ENCODE peak calls at places on chromosomes 11 and 22, in six cellular contexts. F is dorsolateral prefrontal cortex, I is mammary epithelial cell, L is kidney epithelial cell, Y is IMR-90, O is foreskin fibroblast. N is an unnamed sample.

GRCh38 chr11:95152878-95153856 is 63.5 kb downstream of the ENDOD1 start:
- DNase-seq in F (no peak), I (no peak), L (no peak), Y (no peak), O (no peak), N (no peak)

GRCh38 chr11:73386026-73386425 is 9.8 kb downstream of the RELT start:
- DNase-seq in F (no peak), I (no peak), L (no peak), Y (no peak), O (no peak), N (no peak)

GRCh38 chr11:117230286-117230961 is 1.4 kb downstream of the PCSK7 start:
- DNase-seq in F (no peak), I (peak), L (no peak), Y (peak), O (no peak), N (no peak)

GRCh38 chr11:17498058-17498457 is 21.4 kb upstream of the ABCC8 start:
- DNase-seq in F (peak), I (no peak), L (no peak), Y (no peak), O (no peak), N (no peak)

GRCh38 chr22:37472418-37473006 is 13.7 kb downstream of the MFNG start:
- DNase-seq in F (no peak), I (no peak), L (no peak), Y (peak), O (peak), N (no peak)

GRCh38 chr11:130979386-130979972 is 63.2 kb upstream of the SNX19 start:
- DNase-seq in F (no peak), I (peak), L (no peak), Y (peak), O (peak), N (no peak)

GRCh38 chr22:40436460-40437431 is 66.4 kb downstream of the SGSM3 start:
- DNase-seq in F (no peak), I (peak), L (peak), Y (peak), O (peak), N (no peak)

GRCh38 chr11:12117200-12117995 is 7.0 kb downstream of the MICAL2 start:
- DNase-seq in F (no peak), I (peak), L (no peak), Y (peak), O (no peak), N (no peak)

GRCh38 chr11:131137046-131137445 is 220.8 kb upstream of the SNX19 start:
- DNase-seq in F (no peak), I (peak), L (no peak), Y (peak), O (peak), N (no peak)

GRCh38 chr22:23285734-23286133 is 105.4 kb downstream of the BCR start:
- DNase-seq in F (no peak), I (no peak), L (no peak), Y (peak), O (no peak), N (no peak)

GRCh38 chr22:23402275-23403151 is 177.6 kb downstream of the IGLL1 start:
- DNase-seq in F (peak), I (peak), L (no peak), Y (peak), O (peak), N (no peak)

GRCh38 chr11:9748361-9748970 is 84.6 kb downstream of the SWAP70 start:
- DNase-seq in F (no peak), I (peak), L (peak), Y (peak), O (peak), N (peak)

GRCh38 chr11:69554849-69555248 is 73.4 kb downstream of the LINC01488 start:
- DNase-seq in F (no peak), I (no peak), L (no peak), Y (no peak), O (peak), N (no peak)

GRCh38 chr11:83483808-83484207 is 197.6 kb upstream of the CCDC90B start:
- DNase-seq in F (no peak), I (no peak), L (no peak), Y (no peak), O (no peak), N (no peak)

GRCh38 chr11:69513663-69514062 is 32.2 kb downstream of the LINC01488 start:
- DNase-seq in F (no peak), I (no peak), L (no peak), Y (no peak), O (no peak), N (no peak)

GRCh38 chr11:10305964-10306918 is 1.4 kb downstream of the ADM start:
- DNase-seq in F (no peak), I (peak), L (no peak), Y (peak), O (peak), N (no peak)

GRCh38 chr22:37562049-37562784 is 1.9 kb downstream of the CDC42EP1 start:
- DNase-seq in F (no peak), I (no peak), L (no peak), Y (no peak), O (no peak), N (no peak)

GRCh38 chr11:13135385-13136271 is 126.5 kb downstream of the RASSF10 start:
- DNase-seq in F (no peak), I (peak), L (no peak), Y (peak), O (peak), N (peak)

GRCh38 chr11:35077709-35078695 is 61.0 kb upstream of the CD44 start:
- DNase-seq in F (no peak), I (peak), L (peak), Y (peak), O (peak), N (peak)

GRCh38 chr22:37479196-37479595 is 7.0 kb downstream of the MFNG start:
- DNase-seq in F (no peak), I (no peak), L (no peak), Y (no peak), O (no peak), N (no peak)

GRCh38 chr22:36853407-36854099 is 7.3 kb upstream of the NCF4 start:
- DNase-seq in F (peak), I (no peak), L (no peak), Y (peak), O (peak), N (peak)

GRCh38 chr11:125156346-125156745 is 8.2 kb upstream of the PKNOX2 start:
- DNase-seq in F (no peak), I (no peak), L (no peak), Y (no peak), O (no peak), N (no peak)

GRCh38 chr11:133064152-133064877 is 468.0 kb downstream of the OPCML start:
- DNase-seq in F (peak), I (peak), L (no peak), Y (peak), O (peak), N (no peak)

GRCh38 chr11:6321356-6321755 is 1.1 kb upstream of the CAVIN3 start:
- DNase-seq in F (no peak), I (no peak), L (no peak), Y (no peak), O (peak), N (no peak)

GRCh38 chr11:294795-295194 is 4.5 kb downstream of the IFITM5 start:
- DNase-seq in F (no peak), I (no peak), L (no peak), Y (no peak), O (no peak), N (no peak)
- H3K4me3 ChIP-seq in F (no peak), I (no peak), L (no peak), Y (no peak), O (no peak), N (no peak)

DNA sequence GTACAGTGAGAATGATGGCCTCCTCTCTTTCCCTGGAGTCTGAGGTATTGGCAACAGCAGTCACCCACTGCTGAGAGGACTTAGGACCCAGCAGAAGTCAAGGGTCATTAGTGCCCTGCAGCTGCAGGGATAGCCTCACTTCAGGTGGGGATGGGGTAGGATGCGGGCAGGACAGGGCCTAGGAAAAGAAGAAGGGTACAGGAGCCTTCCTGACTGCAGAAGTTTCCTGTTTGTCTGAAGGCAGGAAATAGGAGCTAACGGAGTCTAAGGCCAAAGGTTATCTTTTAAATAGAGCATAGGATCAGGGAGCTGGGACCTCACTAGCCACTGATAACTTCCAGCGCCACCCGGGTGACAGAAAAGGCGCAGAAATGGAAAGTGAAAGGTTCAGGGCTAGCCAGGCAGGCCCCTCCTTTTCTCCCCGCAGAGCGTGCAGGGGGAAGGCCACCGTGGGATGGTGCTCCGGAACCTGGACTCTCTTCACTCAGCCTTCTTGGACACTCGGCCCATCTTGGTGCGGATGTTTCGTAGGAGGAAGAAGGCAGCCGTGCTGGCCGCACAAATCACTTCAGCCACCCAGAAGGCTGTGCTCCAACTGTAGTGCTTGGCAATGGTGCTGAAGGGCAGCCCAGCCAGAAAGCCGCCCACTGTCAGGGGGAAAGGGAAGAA is 6.0 kb downstream of the TRAPPC4 start:
- DNase-seq in F (no peak), I (no peak), L (no peak), Y (no peak), O (no peak), N (no peak)
- TF ChIP-seq CTCF in F (no peak), I (no peak), L (no peak), Y (no peak), O (no peak), N (no peak)

GRCh38 chr11:128705124-128705920 is 11.4 kb downstream of the FLI1 start:
- DNase-seq in F (no peak), I (no peak), L (no peak), Y (no peak), O (no peak), N (no peak)
- H3K4me3 ChIP-seq in F (no peak), I (no peak), L (no peak), Y (no peak), O (no peak), N (no peak)

GRCh38 chr11:25628030-25628429 is 703.9 kb upstream of the ANO3 start:
- DNase-seq in F (no peak), I (no peak), L (no peak), Y (no peak), O (no peak), N (no peak)

GRCh38 chr11:25625094-25625493 is 706.8 kb upstream of the ANO3 start:
- DNase-seq in F (no peak), I (no peak), L (no peak), Y (no peak), O (no peak), N (no peak)
- TF ChIP-seq CTCF in F (no peak), I (no peak), L (no peak), Y (no peak), O (no peak), N (no peak)

GRCh38 chr11:64608260-64608538 is 17.2 kb downstream of the SLC22A12 start:
- DNase-seq in F (no peak), I (no peak), L (no peak), Y (no peak), O (no peak), N (no peak)
- H3K4me3 ChIP-seq in F (no peak), I (no peak), L (no peak), Y (no peak), O (peak), N (no peak)

GRCh38 chr11:15625691-15626090 is 511.0 kb downstream of the INSC start:
- DNase-seq in F (no peak), I (no peak), L (no peak), Y (no peak), O (no peak), N (no peak)

GRCh38 chr11:15627560-15627959 is 512.8 kb downstream of the INSC start:
- DNase-seq in F (no peak), I (peak), L (no peak), Y (peak), O (peak), N (no peak)

GRCh38 chr11:15624701-15625100 is 510.0 kb downstream of the INSC start:
- DNase-seq in F (no peak), I (no peak), L (no peak), Y (no peak), O (no peak), N (no peak)

GRCh38 chr11:15635501-15635900 is 520.8 kb downstream of the INSC start:
- DNase-seq in F (no peak), I (no peak), L (no peak), Y (no peak), O (no peak), N (no peak)

GRCh38 chr11:15629690-15630321 is 515.1 kb downstream of the INSC start:
- DNase-seq in F (no peak), I (peak), L (no peak), Y (no peak), O (no peak), N (no peak)
- TF ChIP-seq CTCF in F (no peak), I (peak), L (peak), Y (peak), O (no peak), N (peak)

DNA sequence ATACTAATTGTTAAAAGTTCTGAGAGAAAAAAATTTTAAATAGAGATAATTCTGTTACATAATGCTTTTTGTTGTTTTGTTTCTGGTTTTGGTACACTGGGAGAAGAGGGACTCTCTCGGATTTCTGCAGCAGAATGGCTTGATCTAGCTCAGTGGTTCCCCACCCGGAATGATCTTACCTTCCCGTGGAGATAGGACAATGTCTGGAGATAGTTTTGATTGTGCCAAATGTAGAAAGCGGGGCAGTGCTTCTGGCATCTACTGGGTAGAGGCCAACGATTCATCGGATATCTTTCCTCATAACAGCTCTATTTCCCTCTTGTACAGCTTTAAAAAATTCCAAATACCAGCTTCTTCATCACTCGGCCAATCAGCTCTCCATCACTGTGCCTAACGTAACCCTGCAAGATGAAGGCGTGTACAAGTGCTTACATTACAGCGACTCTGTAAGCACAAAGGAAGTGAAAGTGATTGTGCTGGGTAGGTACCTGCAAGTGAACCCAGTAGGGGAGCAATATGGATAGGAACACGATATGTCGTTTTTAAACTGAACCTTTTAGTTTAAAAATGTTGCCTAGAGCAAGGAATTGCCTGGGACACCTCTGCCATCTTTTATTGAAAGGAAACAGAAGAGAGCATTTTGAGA is 13.2 kb downstream of the CRTAM start:
- DNase-seq in F (peak), I (no peak), L (no peak), Y (no peak), O (no peak), N (no peak)
- H3K4me3 ChIP-seq in F (peak), I (no peak), L (no peak), Y (no peak), O (no peak), N (no peak)